ENCODE peak calls at places on chromosome 18, in seven cellular contexts. W is cardiac muscle cell; L is suprapubic skin; D is choroid plexus epithelial cell; X is uterus; V is CD4-positive, alpha-beta T cell; E is neural progenitor cell. U is an unnamed sample.

GRCh38 chr18:51278045-51278649 is 80.7 kb upstream of the MEX3C start:
- DNase-seq in W (peak; percentile 62), L (no peak), D (peak; percentile 32), X (no peak), V (no peak), E (peak; percentile 74), U (no peak)

GRCh38 chr18:68034293-68034692 is 517.8 kb upstream of the DSEL start:
- DNase-seq in W (peak; percentile 10), L (no peak), D (peak; percentile 11), X (no peak), V (no peak), E (no peak), U (no peak)

GRCh38 chr18:24463233-24463775 is 2.9 kb downstream of the HRH4 start:
- DNase-seq in W (no peak), L (no peak), D (peak; percentile 8), X (no peak), V (no peak), E (no peak), U (no peak)

GRCh38 chr18:28760299-28760698 is 583.4 kb upstream of the CDH2 start:
- DNase-seq in W (no peak), L (no peak), D (no peak), X (no peak), V (no peak), E (no peak), U (no peak)

GRCh38 chr18:65091737-65092329 is 659.0 kb upstream of the CDH7 start:
- DNase-seq in W (no peak), L (no peak), D (peak; percentile 31), X (no peak), V (no peak), E (peak; percentile 74), U (no peak)

GRCh38 chr18:47929681-47930085 is 776 bp downstream of the SMAD2 start:
- DNase-seq in W (peak; percentile 71), L (no peak), D (peak; percentile 67), X (no peak), V (no peak), E (no peak), U (no peak)

GRCh38 chr18:55141318-55141717 is 182.1 kb upstream of the CCDC68 start:
- DNase-seq in W (no peak), L (no peak), D (peak; percentile 90), X (no peak), V (no peak), E (no peak), U (no peak)

GRCh38 chr18:12283256-12283655 is 24.8 kb upstream of the TUBB6 start:
- DNase-seq in W (peak; percentile 33), L (no peak), D (peak; percentile 61), X (no peak), V (no peak), E (peak; percentile 48), U (no peak)

GRCh38 chr18:50523165-50523564 is 36.7 kb upstream of the MAPK4 start:
- DNase-seq in W (no peak), L (no peak), D (no peak), X (no peak), V (no peak), E (peak; percentile 56), U (no peak)

GRCh38 chr18:49814147-49814499 is 790 bp upstream of the ACAA2 start:
- DNase-seq in W (peak; percentile 68), L (peak; percentile 89), D (peak; percentile 73), X (peak; percentile 73), V (peak; percentile 46), E (peak; percentile 85), U (no peak)

GRCh38 chr18:6488956-6489355 is 74.2 kb upstream of the L3MBTL4 start:
- DNase-seq in W (no peak), L (no peak), D (no peak), X (no peak), V (no peak), E (no peak), U (no peak)

GRCh38 chr18:74331404-74331803 is 15.8 kb downstream of the C18orf63 start:
- DNase-seq in W (peak; percentile 80), L (no peak), D (peak; percentile 87), X (no peak), V (no peak), E (peak; percentile 20), U (no peak)

GRCh38 chr18:715626-716025 is 3.2 kb upstream of the ENOSF1 start:
- DNase-seq in W (peak; percentile 45), L (no peak), D (peak; percentile 31), X (no peak), V (no peak), E (no peak), U (no peak)

GRCh38 chr18:3906072-3906471 is 456.1 kb downstream of the TGIF1 start:
- DNase-seq in W (no peak), L (no peak), D (no peak), X (no peak), V (no peak), E (no peak), U (no peak)

GRCh38 chr18:7168408-7168807 is 50.8 kb upstream of the LAMA1 start:
- DNase-seq in W (no peak), L (no peak), D (no peak), X (no peak), V (no peak), E (no peak), U (no peak)

GRCh38 chr18:35525795-35526475 is 28.2 kb upstream of the INO80C start:
- DNase-seq in W (peak; percentile 25), L (no peak), D (no peak), X (no peak), V (no peak), E (no peak), U (no peak)

GRCh38 chr18:58279504-58280158 is 235.6 kb downstream of the NEDD4L start:
- DNase-seq in W (no peak), L (no peak), D (no peak), X (no peak), V (no peak), E (no peak), U (no peak)

GRCh38 chr18:72672364-72673151 is 128.4 kb upstream of the CBLN2 start:
- DNase-seq in W (peak; percentile 24), L (no peak), D (peak; percentile 74), X (no peak), V (no peak), E (peak; percentile 49), U (no peak)

GRCh38 chr18:75161629-75162028 is 47.3 kb downstream of the PTGR3 start:
- DNase-seq in W (peak; percentile 9), L (no peak), D (peak; percentile 8), X (no peak), V (peak; percentile 20), E (no peak), U (no peak)

GRCh38 chr18:23391156-23391555 is 61.9 kb upstream of the RIOK3 start:
- DNase-seq in W (no peak), L (no peak), D (no peak), X (no peak), V (no peak), E (no peak), U (no peak)
- TF ChIP-seq CTCF in W (no peak), L (no peak), D (no peak), X (no peak), V (no peak), E (no peak), U (no peak)

DNA sequence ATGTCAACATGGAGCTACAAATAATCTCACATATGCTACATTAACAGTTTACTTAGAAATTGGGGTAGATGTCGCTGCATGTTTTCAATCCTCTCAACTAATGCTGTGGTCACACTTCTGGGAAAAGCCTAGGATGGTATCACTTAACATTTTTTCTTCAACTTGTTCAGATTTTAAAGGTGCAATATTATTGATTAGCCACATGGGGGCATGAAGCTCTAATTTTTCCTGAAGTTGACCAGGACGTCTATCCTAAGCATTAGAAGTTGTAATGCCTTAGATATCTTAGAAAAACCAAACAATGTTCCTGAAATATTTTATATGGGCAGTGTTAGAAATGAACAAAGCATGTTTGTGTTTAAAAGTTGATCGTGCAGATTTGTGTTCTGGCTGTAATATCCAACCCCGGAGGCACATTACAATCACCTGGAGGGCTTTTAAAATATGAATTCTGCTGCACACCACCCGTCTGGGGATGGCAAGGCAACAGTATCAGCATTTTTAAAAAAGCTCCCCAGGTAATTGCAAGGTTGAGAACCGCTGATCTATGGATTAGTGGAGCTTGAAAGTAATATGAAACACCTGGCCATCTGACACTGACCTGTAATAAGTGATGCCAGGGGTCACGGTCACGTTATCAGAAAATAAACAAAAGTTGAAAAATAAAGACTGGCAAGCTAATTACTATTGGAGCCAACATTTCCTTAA is 100.4 kb upstream of the LMAN1 start:
- DNase-seq in W (peak; percentile 82), L (no peak), D (peak; percentile 86), X (no peak), V (no peak), E (peak; percentile 22), U (no peak)
- TF ChIP-seq CTCF in W (peak; percentile 52), L (peak; percentile 39), D (peak; percentile 63), X (peak; percentile 63), V (peak; percentile 49), E (peak; percentile 71), U (peak; percentile 87)

DNA sequence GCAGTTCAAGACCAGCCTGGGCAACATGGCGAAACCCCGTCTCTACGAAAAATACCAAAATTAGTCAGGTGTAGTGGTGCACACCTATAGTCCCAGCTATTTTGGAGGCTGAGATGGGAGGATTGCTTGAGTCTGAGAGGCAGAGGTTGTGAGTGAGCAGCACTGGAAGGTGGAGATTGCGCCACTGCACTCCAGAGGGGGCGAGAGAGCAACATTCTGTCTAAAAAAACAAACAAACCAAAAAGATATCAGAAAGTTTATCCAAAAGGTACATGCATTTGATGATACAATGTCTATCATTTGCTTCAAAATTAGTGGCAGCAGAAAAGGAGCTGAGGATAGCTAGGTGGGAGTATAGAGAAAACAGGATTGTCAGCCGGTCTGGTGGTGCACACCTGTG is 39.8 kb upstream of the CABLES1 start:
- DNase-seq in W (no peak), L (no peak), D (no peak), X (no peak), V (no peak), E (no peak), U (no peak)
- TF ChIP-seq CTCF in W (peak; percentile 11), L (no peak), D (peak; percentile 19), X (no peak), V (no peak), E (peak; percentile 26), U (peak; percentile 26)

DNA sequence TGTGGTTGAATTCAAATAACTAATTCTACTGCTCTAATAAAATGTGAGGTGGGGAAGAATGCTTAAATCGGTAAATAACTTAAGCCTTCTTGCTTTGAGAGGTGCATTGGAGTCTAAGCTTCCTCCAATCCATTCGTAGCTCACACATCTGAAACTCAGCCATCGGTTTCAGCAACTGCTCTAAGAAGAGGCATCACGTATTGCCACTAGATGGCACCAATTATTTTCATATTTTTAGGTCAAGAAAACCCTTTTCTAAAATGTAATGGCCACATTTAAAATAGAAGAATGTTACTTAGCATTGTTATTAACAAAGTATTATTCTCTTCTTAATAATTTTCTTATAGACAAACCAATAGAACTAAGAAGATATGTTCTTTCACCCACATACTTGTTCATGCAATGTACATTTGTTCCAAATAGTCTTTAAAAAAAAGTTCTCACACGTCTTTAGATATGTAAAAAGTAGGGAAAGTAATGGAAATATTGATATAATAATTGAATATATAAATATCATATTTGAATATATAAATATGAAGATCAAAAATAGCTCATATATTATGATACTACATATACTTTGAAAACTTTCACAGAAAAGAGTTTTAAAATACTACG is 229.8 kb downstream of the CCDC178 start:
- DNase-seq in W (peak; percentile 45), L (no peak), D (peak; percentile 69), X (no peak), V (no peak), E (peak; percentile 65), U (no peak)
- TF ChIP-seq CTCF in W (peak; percentile 65), L (no peak), D (peak; percentile 76), X (no peak), V (no peak), E (peak; percentile 73), U (peak; percentile 86)

GRCh38 chr18:79379251-79379905 is 16.4 kb upstream of the NFATC1 start:
- DNase-seq in W (no peak), L (peak; percentile 56), D (no peak), X (no peak), V (no peak), E (no peak), U (no peak)
- TF ChIP-seq CTCF in W (no peak), L (no peak), D (no peak), X (no peak), V (peak; percentile 21), E (no peak), U (peak; percentile 25)